ENCODE peak calls at places on chromosomes 12 and 14, in five cellular contexts. One of them, this sample, is unnamed.

GRCh38 chr12:103632554-103633216 is 45.6 kb downstream of the STAB2 start:
- DNase-seq in prostate gland: peak
- DNase-seq in left ventricle myocardium inferior: no peak
- DNase-seq in EL: peak
- DNase-seq in amygdala: no peak
- DNase-seq in this sample: no peak

GRCh38 chr12:66740257-66740656 is 61.4 kb upstream of the GRIP1 start:
- DNase-seq in left ventricle myocardium inferior: no peak
- DNase-seq in prostate gland: no peak
- DNase-seq in amygdala: no peak
- DNase-seq in EL: no peak
- DNase-seq in this sample: no peak

GRCh38 chr14:101740981-101741380 is 20.5 kb upstream of the PPP2R5C start:
- DNase-seq in left ventricle myocardium inferior: no peak
- DNase-seq in prostate gland: no peak
- DNase-seq in EL: no peak
- DNase-seq in amygdala: no peak
- DNase-seq in this sample: no peak

GRCh38 chr14:102941419-102942011 is 19.1 kb downstream of the AMN start:
- DNase-seq in prostate gland: no peak
- DNase-seq in EL: no peak
- DNase-seq in left ventricle myocardium inferior: no peak
- DNase-seq in amygdala: no peak
- DNase-seq in this sample: no peak

GRCh38 chr12:26623136-26623535 is 209.9 kb downstream of the ITPR2 start:
- DNase-seq in amygdala: no peak
- DNase-seq in left ventricle myocardium inferior: no peak
- DNase-seq in EL: no peak
- DNase-seq in prostate gland: no peak
- DNase-seq in this sample: no peak

GRCh38 chr14:104112609-104113571 is 25.5 kb upstream of the KIF26A start:
- DNase-seq in prostate gland: no peak
- DNase-seq in left ventricle myocardium inferior: peak
- DNase-seq in amygdala: no peak
- DNase-seq in EL: no peak
- DNase-seq in this sample: no peak

GRCh38 chr12:1760566-1761382 is 59.6 kb upstream of the LRTM2 start:
- DNase-seq in amygdala: no peak
- DNase-seq in EL: peak
- DNase-seq in left ventricle myocardium inferior: no peak
- DNase-seq in prostate gland: no peak
- DNase-seq in this sample: no peak

GRCh38 chr12:76237086-76237701 is 111.0 kb downstream of the BBS10 start:
- DNase-seq in left ventricle myocardium inferior: no peak
- DNase-seq in EL: no peak
- DNase-seq in prostate gland: no peak
- DNase-seq in amygdala: no peak
- DNase-seq in this sample: no peak

GRCh38 chr12:92065018-92065499 is 80.6 kb downstream of the BTG1 start:
- DNase-seq in prostate gland: peak
- DNase-seq in left ventricle myocardium inferior: no peak
- DNase-seq in amygdala: no peak
- DNase-seq in EL: no peak
- DNase-seq in this sample: no peak

GRCh38 chr14:100494645-100495044 is 92.6 kb downstream of the BEGAIN start:
- DNase-seq in amygdala: no peak
- DNase-seq in prostate gland: no peak
- DNase-seq in EL: no peak
- DNase-seq in left ventricle myocardium inferior: no peak
- DNase-seq in this sample: no peak

GRCh38 chr14:93785423-93785822 is 2.9 kb downstream of the PRIMA1 start:
- DNase-seq in prostate gland: no peak
- DNase-seq in amygdala: no peak
- DNase-seq in EL: no peak
- DNase-seq in left ventricle myocardium inferior: no peak
- DNase-seq in this sample: no peak

GRCh38 chr14:41805633-41806032 is 199.0 kb downstream of the LRFN5 start:
- DNase-seq in EL: no peak
- DNase-seq in prostate gland: no peak
- DNase-seq in left ventricle myocardium inferior: no peak
- DNase-seq in amygdala: no peak
- DNase-seq in this sample: no peak

GRCh38 chr12:90939382-90939781 is 15.6 kb downstream of the CCER1 start:
- DNase-seq in left ventricle myocardium inferior: no peak
- DNase-seq in prostate gland: no peak
- DNase-seq in amygdala: no peak
- DNase-seq in EL: peak
- DNase-seq in this sample: no peak

GRCh38 chr12:131536337-131536736 is 174.6 kb upstream of the SFSWAP start:
- DNase-seq in amygdala: no peak
- DNase-seq in prostate gland: no peak
- DNase-seq in EL: no peak
- DNase-seq in left ventricle myocardium inferior: no peak
- DNase-seq in this sample: no peak

GRCh38 chr12:47846294-47846996 is 26.7 kb upstream of the HDAC7 start:
- DNase-seq in amygdala: no peak
- DNase-seq in EL: no peak
- DNase-seq in left ventricle myocardium inferior: no peak
- DNase-seq in prostate gland: no peak
- DNase-seq in this sample: no peak